ENCODE peak calls at places on chromosomes 11 and 22, in ten cellular contexts. R is HFFc6, H is uterus, G is foreskin fibroblast, A is thoracic aorta, U is pancreas, Y is esophagus muscularis mucosa, S is progenitor cell of endocrine pancreas, V is body of pancreas, N is coronary artery. I is an unnamed sample.

GRCh38 chr11:107844041-107844440 is 14.5 kb downstream of the SLC35F2 start:
- DNase-seq in H (no peak), U (no peak), S (no peak), A (no peak), N (peak; percentile 5), R (peak; percentile 43), Y (no peak), V (no peak), G (peak; percentile 39), I (no peak)

GRCh38 chr11:73539506-73540084 is 58.3 kb downstream of the FAM168A start:
- DNase-seq in A (no peak), Y (no peak), R (no peak), V (no peak), S (no peak), G (no peak), U (no peak), N (no peak), H (no peak), I (no peak)

GRCh38 chr11:71302911-71303310 is 50.5 kb upstream of the SHANK2 start:
- DNase-seq in N (no peak), H (no peak), G (peak; percentile 19), Y (peak; percentile 84), A (no peak), U (no peak), S (no peak), V (no peak), R (no peak), I (no peak)

GRCh38 chr22:29994941-29995340 is 85.3 kb upstream of the HORMAD2 start:
- DNase-seq in S (no peak), A (no peak), G (peak; percentile 15), U (no peak), N (no peak), H (no peak), V (peak; percentile 40), R (no peak), Y (no peak), I (no peak)

GRCh38 chr22:20239951-20240773 is 28.0 kb downstream of the RTN4R start:
- DNase-seq in H (peak; percentile 78), S (no peak), G (peak; percentile 26), N (no peak), R (no peak), U (no peak), Y (no peak), A (no peak), V (no peak), I (peak; percentile 69)

GRCh38 chr11:12542186-12542935 is 131.9 kb upstream of the TEAD1 start:
- DNase-seq in A (no peak), V (no peak), N (no peak), G (no peak), H (no peak), R (no peak), Y (peak; percentile 53), U (no peak), S (no peak), I (no peak)

GRCh38 chr11:22192642-22193347 is at the start of gene ANO5:
- DNase-seq in H (peak; percentile 25), V (peak; percentile 85), N (peak; percentile 74), Y (no peak), S (peak; percentile 57), G (peak; percentile 1), R (no peak), U (peak; percentile 87), A (peak; percentile 7), I (peak; percentile 86)

GRCh38 chr22:20115691-20116375 is at the start of gene RANBP1:
- DNase-seq in H (no peak), Y (no peak), V (no peak), G (no peak), U (no peak), N (no peak), R (no peak), A (no peak), S (no peak), I (no peak)

GRCh38 chr22:37212174-37212906 is at the start of gene SSTR3:
- DNase-seq in N (no peak), R (no peak), S (no peak), H (no peak), A (no peak), V (peak; percentile 46), G (peak; percentile 38), Y (no peak), U (no peak), I (peak; percentile 62)

GRCh38 chr22:30876925-30877553 is 91.5 kb downstream of the MORC2 start:
- DNase-seq in U (no peak), V (peak; percentile 13), S (no peak), H (no peak), N (no peak), A (no peak), Y (no peak), G (peak; percentile 63), R (no peak), I (no peak)

GRCh38 chr11:100684101-100685065 is 2.7 kb upstream of the ARHGAP42 start:
- DNase-seq in Y (no peak), V (no peak), S (no peak), R (no peak), H (no peak), G (no peak), N (no peak), U (no peak), A (no peak), I (no peak)

GRCh38 chr11:102177974-102178631 is 67.9 kb downstream of the YAP1 start:
- DNase-seq in H (no peak), N (no peak), R (peak; percentile 91), A (no peak), G (peak; percentile 88), Y (no peak), S (no peak), V (peak; percentile 11), U (no peak), I (no peak)

GRCh38 chr11:127994736-127995135 is 592.6 kb downstream of the ETS1 start:
- DNase-seq in N (no peak), U (no peak), V (no peak), H (no peak), G (peak; percentile 59), A (no peak), Y (no peak), R (peak; percentile 52), S (no peak), I (no peak)

GRCh38 chr11:60454212-60454611 is 1.4 kb upstream of the MS4A1 start:
- DNase-seq in N (no peak), H (no peak), S (no peak), G (no peak), U (no peak), R (no peak), Y (no peak), V (no peak), A (no peak), I (no peak)

GRCh38 chr22:17999851-18000250 is 24.5 kb downstream of the MICAL3 start:
- DNase-seq in G (no peak), U (no peak), N (no peak), S (no peak), H (no peak), Y (no peak), V (peak; percentile 20), R (no peak), A (no peak), I (no peak)

GRCh38 chr22:17998913-17999312 is 25.4 kb downstream of the MICAL3 start:
- DNase-seq in S (no peak), H (no peak), U (peak; percentile 82), G (no peak), Y (no peak), N (no peak), V (peak; percentile 91), A (no peak), R (no peak), I (no peak)

GRCh38 chr22:18000441-18001039 is 23.8 kb downstream of the MICAL3 start:
- DNase-seq in G (peak; percentile 46), A (no peak), H (no peak), S (peak; percentile 18), U (peak; percentile 28), V (peak; percentile 33), N (peak; percentile 78), Y (no peak), R (no peak), I (peak; percentile 45)

GRCh38 chr22:17997456-17997855 is 26.9 kb downstream of the MICAL3 start:
- DNase-seq in N (no peak), A (no peak), H (no peak), Y (no peak), S (no peak), R (peak; percentile 19), G (no peak), U (no peak), V (no peak), I (no peak)

DNA sequence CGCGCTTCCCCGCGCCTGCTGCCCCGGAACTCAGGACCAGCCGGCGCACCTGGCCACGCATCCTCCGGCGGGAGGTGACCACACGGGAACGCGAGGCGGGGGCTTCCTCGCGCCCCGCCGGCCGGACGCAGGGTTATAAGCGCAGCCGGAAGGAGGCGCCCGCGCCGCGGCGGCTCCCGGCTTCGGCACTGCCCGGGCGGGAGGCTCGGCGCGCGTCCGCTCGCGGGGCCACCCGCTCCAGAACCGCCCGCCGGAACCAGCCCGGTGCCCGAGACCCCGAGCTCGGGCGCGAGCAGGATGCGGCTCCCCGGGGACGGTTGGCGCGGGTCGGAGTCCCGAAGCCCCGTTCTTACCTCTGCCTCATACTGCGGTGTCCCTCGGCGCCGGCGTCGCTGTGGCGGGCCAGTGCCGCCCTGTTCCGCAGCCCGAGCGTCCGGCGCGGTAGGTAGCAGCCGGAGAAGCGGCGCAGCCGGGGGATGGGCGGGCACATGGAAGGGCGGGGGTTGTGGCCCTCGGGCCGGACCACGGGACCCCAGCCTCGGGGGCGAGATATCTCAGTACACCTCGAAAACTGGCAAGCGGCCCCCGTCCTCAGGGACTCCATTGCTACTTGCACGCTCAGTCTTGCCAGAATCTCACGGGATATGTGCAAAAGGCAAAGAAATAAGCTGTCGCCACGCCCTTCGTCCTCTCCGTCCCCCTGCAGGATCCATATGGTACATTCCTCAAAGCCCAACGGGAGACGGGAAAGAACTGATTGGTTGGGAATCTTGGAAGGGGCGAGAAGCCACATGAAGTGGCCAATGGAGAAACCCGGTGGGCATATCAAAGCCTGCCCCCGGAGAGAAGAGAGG is 23.1 kb downstream of the MICAL3 start:
- DNase-seq in V (peak; percentile 95), Y (peak; percentile 95), R (peak; percentile 96), U (peak; percentile 91), H (peak; percentile 95), S (peak; percentile 73), N (peak; percentile 92), G (peak; percentile 98), A (peak; percentile 65), I (peak; percentile 88)
- TF ChIP-seq CTCF in V (peak; percentile 30), Y (peak; percentile 59), R (peak; percentile 68), U (no peak), H (peak; percentile 70), S (peak; percentile 66), N (peak; percentile 30), G (peak; percentile 26), A (peak; percentile 28), I (no peak)

GRCh38 chr11:105219269-105219668 is 79.7 kb upstream of the CARD18 start:
- DNase-seq in H (no peak), G (no peak), R (no peak), V (no peak), N (no peak), A (no peak), U (no peak), Y (no peak), S (no peak), I (no peak)
- TF ChIP-seq CTCF in H (no peak), G (no peak), R (no peak), V (no peak), N (no peak), A (no peak), U (no peak), Y (no peak), S (no peak), I (no peak)

GRCh38 chr11:57515332-57516060 is at the start of gene SLC43A1:
- DNase-seq in U (peak; percentile 80), N (no peak), Y (peak; percentile 93), V (peak; percentile 80), G (peak; percentile 91), R (peak; percentile 21), A (no peak), S (peak; percentile 37), H (peak; percentile 65), I (peak; percentile 70)
- TF ChIP-seq CTCF in U (no peak), N (no peak), Y (no peak), V (no peak), G (no peak), R (no peak), A (no peak), S (no peak), H (peak; percentile 8), I (no peak)

GRCh38 chr22:22425783-22426624 is 82.5 kb downstream of the ZNF280B start:
- DNase-seq in U (no peak), G (no peak), H (no peak), A (no peak), S (no peak), R (no peak), N (no peak), Y (peak; percentile 74), V (no peak), I (no peak)
- TF ChIP-seq CTCF in U (no peak), G (no peak), H (no peak), A (no peak), S (no peak), R (no peak), N (no peak), Y (no peak), V (no peak), I (no peak)

I was measured in nephron progenitor cell.